ENCODE peak calls at places on chromosome 18, in six cellular contexts. A is skeletal muscle cell, K is upper lobe of right lung, J is foreskin melanocyte, X is lower lobe of right lung, L is NCI-H2081. N is an unnamed sample.

GRCh38 chr18:26458526-26459232 is 89.7 kb downstream of the KCTD1 start:
- DNase-seq in J (no peak), L (no peak), X (no peak), K (no peak), A (peak), N (no peak)

GRCh38 chr18:38923136-38923535 is 1357.5 kb upstream of the CELF4 start:
- DNase-seq in J (no peak), X (no peak), A (no peak), K (no peak), L (peak), N (no peak)

GRCh38 chr18:47174545-47175116 is 1.5 kb downstream of the IER3IP1 start:
- DNase-seq in K (no peak), X (no peak), A (no peak), L (no peak), J (no peak), N (no peak)

GRCh38 chr18:78618726-78619125 is 360.9 kb upstream of the SALL3 start:
- DNase-seq in L (no peak), A (no peak), X (no peak), K (no peak), J (no peak), N (no peak)

GRCh38 chr18:7370812-7371211 is 139.9 kb downstream of the LRRC30 start:
- DNase-seq in L (no peak), J (no peak), K (no peak), X (peak), A (no peak), N (peak)

GRCh38 chr18:24600076-24600654 is 139.7 kb downstream of the HRH4 start:
- DNase-seq in X (no peak), K (no peak), J (peak), L (peak), A (peak), N (no peak)

GRCh38 chr18:13005289-13005688 is 14.1 kb downstream of the CEP192 start:
- DNase-seq in X (no peak), A (no peak), J (no peak), K (no peak), L (no peak), N (no peak)

GRCh38 chr18:49933530-49933929 is 120.2 kb upstream of the ACAA2 start:
- DNase-seq in A (peak), L (no peak), X (no peak), K (no peak), J (no peak), N (no peak)

GRCh38 chr18:34661464-34662087 is 48.5 kb upstream of the DTNA start:
- DNase-seq in J (peak), L (peak), X (no peak), K (no peak), A (no peak), N (no peak)

GRCh38 chr18:54147439-54147838 is 77.0 kb downstream of the MBD2 start:
- DNase-seq in K (no peak), A (no peak), X (no peak), J (no peak), L (no peak), N (no peak)

GRCh38 chr18:12645751-12646203 is 12.1 kb downstream of the SPIRE1 start:
- DNase-seq in X (peak), J (peak), K (peak), A (no peak), L (peak), N (peak)

GRCh38 chr18:77095356-77096030 is 37.1 kb downstream of the MBP start:
- DNase-seq in A (no peak), X (no peak), J (no peak), K (no peak), L (no peak), N (no peak)

GRCh38 chr18:23964282-23965238 is 50.0 kb upstream of the TTC39C start:
- DNase-seq in K (no peak), J (no peak), A (no peak), L (no peak), X (no peak), N (no peak)

GRCh38 chr18:27412551-27412950 is 227.4 kb upstream of the CHST9 start:
- DNase-seq in J (no peak), K (no peak), L (no peak), X (no peak), A (no peak), N (no peak)

GRCh38 chr18:3877678-3878077 is 427.7 kb downstream of the TGIF1 start:
- DNase-seq in L (no peak), K (no peak), X (no peak), A (no peak), J (no peak), N (no peak)

GRCh38 chr18:61797691-61798590 is 94.9 kb downstream of the RNF152 start:
- DNase-seq in K (no peak), J (no peak), L (no peak), A (no peak), X (no peak), N (no peak)

GRCh38 chr18:6614952-6615351 is 114.6 kb upstream of the ARHGAP28 start:
- DNase-seq in L (no peak), K (no peak), J (peak), A (no peak), X (no peak), N (no peak)

GRCh38 chr18:5159080-5159479 is 38.0 kb downstream of the AKAIN1 start:
- DNase-seq in L (no peak), A (no peak), J (no peak), X (no peak), K (no peak), N (no peak)

GRCh38 chr18:31722369-31722957 is 38.1 kb upstream of the B4GALT6 start:
- DNase-seq in J (peak), L (peak), K (peak), X (peak), A (peak), N (peak)

GRCh38 chr18:57959278-57959677 is 84.7 kb upstream of the NEDD4L start:
- DNase-seq in A (no peak), L (no peak), J (peak), K (peak), X (peak), N (no peak)

GRCh38 chr18:51107082-51107481 is 77.1 kb downstream of the SMAD4 start:
- DNase-seq in X (no peak), K (no peak), L (no peak), A (no peak), J (peak), N (no peak)